ENCODE peak calls at places on chromosomes 16 and 17, in five cellular contexts. One of them, this sample, is unnamed.

GRCh38 chr17:31295489-31295871 is 1.6 kb downstream of the OMG start:
- DNase-seq in HCT116: no peak
- DNase-seq in HepG2: no peak
- DNase-seq in K562: no peak
- DNase-seq in GM23338: no peak
- DNase-seq in this sample: no peak

GRCh38 chr17:65670667-65671371 is 109.4 kb upstream of the AXIN2 start:
- DNase-seq in HCT116: no peak
- DNase-seq in HepG2: peak; percentile 93
- DNase-seq in K562: no peak
- DNase-seq in GM23338: no peak
- DNase-seq in this sample: no peak

GRCh38 chr16:70737377-70738082 is 51.7 kb upstream of the MTSS2 start:
- DNase-seq in HCT116: no peak
- DNase-seq in HepG2: no peak
- DNase-seq in K562: no peak
- DNase-seq in GM23338: no peak
- DNase-seq in this sample: peak; percentile 65

GRCh38 chr16:82715833-82716232 is 89.1 kb downstream of the CDH13 start:
- DNase-seq in HCT116: no peak
- DNase-seq in HepG2: no peak
- DNase-seq in K562: no peak
- DNase-seq in GM23338: no peak
- DNase-seq in this sample: no peak

GRCh38 chr17:17053446-17054379 is 11.5 kb downstream of the MPRIP start:
- DNase-seq in HCT116: no peak
- DNase-seq in HepG2: no peak
- DNase-seq in K562: no peak
- DNase-seq in GM23338: no peak
- DNase-seq in this sample: no peak

GRCh38 chr16:4182581-4183257 is 59.2 kb downstream of the SRL start:
- DNase-seq in HCT116: no peak
- DNase-seq in HepG2: no peak
- DNase-seq in K562: no peak
- DNase-seq in GM23338: no peak
- DNase-seq in this sample: no peak

GRCh38 chr16:50121278-50121677 is 31.8 kb upstream of the TENT4B start:
- DNase-seq in HCT116: no peak
- DNase-seq in HepG2: no peak
- DNase-seq in K562: no peak
- DNase-seq in GM23338: no peak
- DNase-seq in this sample: no peak

GRCh38 chr17:13544292-13544691 is 57.4 kb downstream of the HS3ST3A1 start:
- DNase-seq in HCT116: no peak
- DNase-seq in HepG2: no peak
- DNase-seq in K562: no peak
- DNase-seq in GM23338: no peak
- DNase-seq in this sample: no peak

GRCh38 chr17:61448042-61448441 is 4.2 kb upstream of the TBX4 start:
- DNase-seq in HCT116: no peak
- DNase-seq in HepG2: no peak
- DNase-seq in K562: no peak
- DNase-seq in GM23338: no peak
- DNase-seq in this sample: no peak

DNA sequence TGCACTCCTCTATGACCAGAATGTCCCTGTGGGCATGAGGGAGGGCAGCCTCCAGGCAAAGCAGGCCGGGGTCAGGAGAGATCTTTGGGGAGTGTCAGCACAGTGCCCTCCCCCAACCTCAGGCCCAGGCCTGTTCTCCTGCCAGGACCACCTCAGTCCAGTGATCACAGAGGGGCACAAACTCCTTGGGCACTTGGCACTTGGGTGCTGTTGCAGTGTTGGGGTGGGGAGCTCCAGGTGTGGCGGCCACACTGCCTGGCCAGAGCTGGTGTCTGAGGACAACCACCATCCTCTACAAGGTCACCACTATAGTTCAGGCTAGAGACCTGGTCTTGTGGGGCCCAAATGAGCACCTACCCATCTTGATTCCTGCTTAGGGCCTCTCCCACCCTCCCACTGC is 37.2 kb downstream of the SMPD3 start:
- DNase-seq in HCT116: no peak
- DNase-seq in HepG2: no peak
- DNase-seq in K562: no peak
- DNase-seq in GM23338: no peak
- DNase-seq in this sample: no peak
- TF ChIP-seq POLR2AphosphoS5 in HCT116: no peak
- TF ChIP-seq POLR2AphosphoS5 in HepG2: no peak
- TF ChIP-seq POLR2AphosphoS5 in K562: no peak
- TF ChIP-seq POLR2AphosphoS5 in GM23338: no peak
- TF ChIP-seq POLR2AphosphoS5 in this sample: no peak

GRCh38 chr16:10852948-10853347 is 24.1 kb upstream of the CIITA start:
- DNase-seq in HCT116: no peak
- DNase-seq in HepG2: no peak
- DNase-seq in K562: no peak
- DNase-seq in GM23338: no peak
- DNase-seq in this sample: no peak

GRCh38 chr16:10859650-10860049 is 17.4 kb upstream of the CIITA start:
- DNase-seq in HCT116: no peak
- DNase-seq in HepG2: no peak
- DNase-seq in K562: no peak
- DNase-seq in GM23338: no peak
- DNase-seq in this sample: no peak

GRCh38 chr16:10858203-10858602 is 18.8 kb upstream of the CIITA start:
- DNase-seq in HCT116: no peak
- DNase-seq in HepG2: no peak
- DNase-seq in K562: no peak
- DNase-seq in GM23338: no peak
- DNase-seq in this sample: no peak

GRCh38 chr16:10859020-10859419 is 18.0 kb upstream of the CIITA start:
- DNase-seq in HCT116: no peak
- DNase-seq in HepG2: no peak
- DNase-seq in K562: no peak
- DNase-seq in GM23338: no peak
- DNase-seq in this sample: no peak

DNA sequence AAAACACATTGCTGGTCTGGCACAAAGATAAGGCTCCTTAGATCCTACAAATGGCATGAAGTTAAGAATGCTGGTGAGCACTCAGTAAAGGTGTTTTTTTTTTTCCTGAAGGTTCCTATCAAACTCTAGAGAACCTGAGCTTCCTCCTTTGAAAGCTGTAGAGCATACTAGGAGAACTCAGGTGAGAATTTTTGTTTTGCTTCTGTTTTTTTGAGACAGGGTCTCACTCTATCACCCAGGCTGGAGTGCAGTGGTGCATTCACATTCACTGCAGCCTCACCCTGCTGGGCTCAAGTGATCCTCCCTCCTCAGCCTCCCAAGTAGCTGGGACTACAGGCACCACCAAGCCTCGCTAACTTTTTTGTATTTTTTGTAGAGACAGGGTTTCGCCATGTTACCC is 21.0 kb upstream of the CIITA start:
- DNase-seq in HCT116: no peak
- DNase-seq in HepG2: no peak
- DNase-seq in K562: no peak
- DNase-seq in GM23338: no peak
- DNase-seq in this sample: no peak
- TF ChIP-seq REST in HCT116: no peak
- TF ChIP-seq REST in HepG2: no peak
- TF ChIP-seq REST in K562: no peak
- TF ChIP-seq REST in GM23338: no peak
- TF ChIP-seq REST in this sample: no peak

GRCh38 chr17:76309461-76309860 is 1.4 kb upstream of the QRICH2 start:
- DNase-seq in HCT116: no peak
- DNase-seq in HepG2: no peak
- DNase-seq in K562: no peak
- DNase-seq in GM23338: no peak
- DNase-seq in this sample: no peak

GRCh38 chr17:76317535-76317934 is 9.5 kb upstream of the QRICH2 start:
- DNase-seq in HCT116: no peak
- DNase-seq in HepG2: no peak
- DNase-seq in K562: no peak
- DNase-seq in GM23338: no peak
- DNase-seq in this sample: no peak

GRCh38 chr17:76318586-76318985 is 10.5 kb upstream of the QRICH2 start:
- DNase-seq in HCT116: no peak
- DNase-seq in HepG2: no peak
- DNase-seq in K562: no peak
- DNase-seq in GM23338: no peak
- DNase-seq in this sample: no peak

DNA sequence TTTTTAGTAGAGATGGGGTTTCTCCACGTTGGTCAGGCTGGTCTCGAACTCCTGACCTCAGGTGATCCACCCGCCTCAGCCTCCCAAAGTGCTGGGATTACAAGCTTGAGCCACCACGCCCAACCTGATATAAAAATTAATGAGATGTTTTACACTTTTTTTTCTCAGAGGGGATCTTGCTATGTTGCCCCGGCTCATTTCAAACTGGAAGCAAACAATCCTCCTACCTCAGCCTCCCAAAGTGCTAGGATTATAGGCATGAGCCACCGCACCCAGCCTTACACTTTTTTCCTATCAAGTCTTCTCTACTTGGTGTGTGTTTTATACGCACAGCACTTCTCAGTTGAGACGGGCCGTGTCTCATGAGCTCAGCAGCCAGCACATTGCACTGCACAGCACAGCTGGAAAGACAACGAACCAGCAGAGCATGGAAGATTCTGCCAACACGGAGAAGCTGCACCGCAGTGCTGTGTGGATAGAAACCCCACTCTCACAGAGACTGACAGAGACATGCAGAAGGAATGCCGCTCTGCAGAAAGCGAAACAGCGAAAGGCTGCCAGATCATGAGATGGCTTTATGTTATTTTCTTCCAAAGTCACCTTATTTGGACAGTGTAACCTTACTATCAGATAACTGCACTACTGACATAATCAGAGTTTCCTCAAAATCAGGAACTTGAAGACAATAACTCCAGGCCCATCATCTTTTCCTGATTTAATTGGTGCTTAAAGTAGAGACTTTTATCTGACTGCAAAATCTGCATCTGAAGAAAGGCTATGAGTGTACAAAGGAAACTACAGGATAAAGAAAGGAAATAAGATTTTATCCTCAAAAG is 6.5 kb upstream of the QRICH2 start:
- DNase-seq in HCT116: no peak
- DNase-seq in HepG2: no peak
- DNase-seq in K562: no peak
- DNase-seq in GM23338: no peak
- DNase-seq in this sample: no peak
- TF ChIP-seq POLR2AphosphoS5 in HCT116: no peak
- TF ChIP-seq POLR2AphosphoS5 in HepG2: no peak
- TF ChIP-seq POLR2AphosphoS5 in K562: no peak
- TF ChIP-seq POLR2AphosphoS5 in GM23338: no peak
- TF ChIP-seq POLR2AphosphoS5 in this sample: no peak

GRCh38 chr16:24077989-24078388 is 178.1 kb upstream of the CACNG3 start:
- DNase-seq in HCT116: no peak
- DNase-seq in HepG2: no peak
- DNase-seq in K562: no peak
- DNase-seq in GM23338: no peak
- DNase-seq in this sample: no peak

GRCh38 chr16:24075302-24075701 is 180.8 kb upstream of the CACNG3 start:
- DNase-seq in HCT116: no peak
- DNase-seq in HepG2: no peak
- DNase-seq in K562: no peak
- DNase-seq in GM23338: no peak
- DNase-seq in this sample: no peak

GRCh38 chr16:24077292-24077691 is 178.8 kb upstream of the CACNG3 start:
- DNase-seq in HCT116: no peak
- DNase-seq in HepG2: no peak
- DNase-seq in K562: no peak
- DNase-seq in GM23338: no peak
- DNase-seq in this sample: no peak

GRCh38 chr16:24074574-24074973 is 181.6 kb upstream of the CACNG3 start:
- DNase-seq in HCT116: no peak
- DNase-seq in HepG2: no peak
- DNase-seq in K562: no peak
- DNase-seq in GM23338: no peak
- DNase-seq in this sample: no peak

DNA sequence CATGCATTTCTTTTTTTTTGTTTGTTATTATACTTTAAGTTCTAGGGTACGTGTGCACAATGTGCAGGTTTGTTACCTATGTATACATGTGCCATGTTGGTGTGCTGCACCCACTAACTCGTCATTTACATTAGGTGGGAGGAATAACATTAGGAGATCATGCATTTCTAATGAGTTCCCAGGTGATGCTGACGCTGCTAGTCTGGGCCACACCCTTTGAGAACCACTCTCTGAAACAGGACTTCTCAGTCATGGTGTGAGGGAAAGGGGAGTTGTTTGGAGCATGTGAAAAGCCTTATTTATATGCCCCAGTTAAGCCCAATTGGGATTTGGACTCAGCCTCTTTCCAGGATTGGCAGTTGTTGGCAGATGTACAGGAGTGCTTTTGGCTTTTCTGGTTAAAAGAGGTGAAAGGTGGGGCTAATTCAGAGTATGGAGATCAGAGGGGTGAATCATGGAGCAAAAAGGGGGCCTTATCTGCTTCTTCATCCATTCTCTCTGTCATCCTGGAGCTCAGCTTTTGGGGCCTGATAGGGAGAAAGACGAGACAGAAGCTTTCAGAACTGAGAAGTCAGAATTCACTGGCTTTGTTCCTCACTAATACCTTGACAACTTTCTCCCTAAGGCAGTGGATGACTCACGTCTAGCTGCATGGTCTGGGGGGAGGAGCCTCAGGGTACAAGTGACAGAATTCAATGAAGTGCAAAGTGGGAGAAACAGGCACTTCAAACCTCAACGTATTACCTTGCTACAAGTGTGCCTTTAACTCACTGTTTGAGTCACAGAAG is 180.0 kb upstream of the CACNG3 start:
- DNase-seq in HCT116: peak; percentile 10
- DNase-seq in HepG2: no peak
- DNase-seq in K562: peak; percentile 46
- DNase-seq in GM23338: peak; percentile 22
- DNase-seq in this sample: no peak
- TF ChIP-seq REST in HCT116: no peak
- TF ChIP-seq REST in HepG2: no peak
- TF ChIP-seq REST in K562: no peak
- TF ChIP-seq REST in GM23338: no peak
- TF ChIP-seq REST in this sample: no peak

GRCh38 chr16:89036776-89037175 is 56.9 kb upstream of the ACSF3 start:
- DNase-seq in HCT116: no peak
- DNase-seq in HepG2: no peak
- DNase-seq in K562: no peak
- DNase-seq in GM23338: no peak
- DNase-seq in this sample: no peak
- TF ChIP-seq POLR2AphosphoS5 in HCT116: no peak
- TF ChIP-seq POLR2AphosphoS5 in HepG2: no peak
- TF ChIP-seq POLR2AphosphoS5 in K562: no peak
- TF ChIP-seq POLR2AphosphoS5 in GM23338: no peak
- TF ChIP-seq POLR2AphosphoS5 in this sample: no peak